ENCODE peak calls at places on chromosomes 16 and 17, in seven cellular contexts. J is mammary epithelial cell, Y is left ventricle myocardium inferior, W is transverse colon, D is adrenal gland, C is pancreas, B is caudate nucleus. T is an unnamed sample.

GRCh38 chr17:3411070-3411469 is at the start of gene OR3A3:
- DNase-seq in J (no peak), Y (no peak), W (no peak), D (no peak), C (no peak), B (no peak), T (no peak)

GRCh38 chr17:33124871-33125551 is 133.4 kb downstream of the SPACA3 start:
- DNase-seq in J (no peak), Y (no peak), W (no peak), D (no peak), C (no peak), B (no peak), T (no peak)

GRCh38 chr17:45050680-45051059 is 762 bp downstream of the DCAKD start:
- DNase-seq in J (peak; percentile 65), Y (no peak), W (peak; percentile 33), D (no peak), C (no peak), B (no peak), T (no peak)

GRCh38 chr16:68365167-68365817 is 54.5 kb downstream of the PRMT7 start:
- DNase-seq in J (no peak), Y (peak; percentile 41), W (peak; percentile 56), D (no peak), C (no peak), B (no peak), T (no peak)

GRCh38 chr17:60169921-60170817 is 20.4 kb downstream of the CA4 start:
- DNase-seq in J (peak; percentile 9), Y (peak; percentile 67), W (peak; percentile 86), D (no peak), C (no peak), B (no peak), T (peak; percentile 78)

GRCh38 chr16:75550211-75550662 is 5.8 kb downstream of the TMEM231 start:
- DNase-seq in J (peak; percentile 88), Y (no peak), W (peak; percentile 72), D (peak; percentile 32), C (no peak), B (peak; percentile 24), T (peak; percentile 28)

GRCh38 chr17:82534401-82534812 is 14.9 kb downstream of the FOXK2 start:
- DNase-seq in J (peak; percentile 43), Y (no peak), W (no peak), D (no peak), C (no peak), B (no peak), T (no peak)

GRCh38 chr16:71205482-71206131 is 24.9 kb downstream of the HYDIN start:
- DNase-seq in J (no peak), Y (peak; percentile 42), W (no peak), D (no peak), C (peak; percentile 56), B (no peak), T (peak; percentile 68)

GRCh38 chr16:29958756-29959155 is 3.1 kb upstream of the TMEM219 start:
- DNase-seq in J (no peak), Y (no peak), W (no peak), D (no peak), C (no peak), B (no peak), T (no peak)

GRCh38 chr17:8944748-8945147 is 20.8 kb downstream of the PIK3R5 start:
- DNase-seq in J (no peak), Y (no peak), W (no peak), D (no peak), C (no peak), B (no peak), T (no peak)

GRCh38 chr16:1108299-1109252 is 12.5 kb upstream of the C1QTNF8 start:
- DNase-seq in J (no peak), Y (peak; percentile 48), W (peak; percentile 55), D (peak; percentile 90), C (peak; percentile 91), B (peak; percentile 19), T (peak; percentile 85)

GRCh38 chr17:38617074-38617860 is 11.5 kb upstream of the SRCIN1 start:
- DNase-seq in J (no peak), Y (no peak), W (no peak), D (no peak), C (no peak), B (no peak), T (no peak)

GRCh38 chr16:88856122-88856827 is 472 bp downstream of the GALNS start:
- DNase-seq in J (no peak), Y (no peak), W (peak; percentile 20), D (peak; percentile 43), C (peak; percentile 68), B (peak; percentile 13), T (peak; percentile 44)

GRCh38 chr17:34579017-34579946 is at the start of gene TMEM132E:
- DNase-seq in J (peak; percentile 4), Y (peak; percentile 37), W (peak; percentile 13), D (peak; percentile 31), C (peak; percentile 39), B (peak; percentile 71), T (peak; percentile 54)

GRCh38 chr17:74325743-74326379 is at the start of gene KIF19:
- DNase-seq in J (no peak), Y (peak; percentile 56), W (peak; percentile 67), D (no peak), C (no peak), B (peak; percentile 22), T (peak; percentile 62)

GRCh38 chr16:57366544-57367040 is 5.7 kb upstream of the CX3CL1 start:
- DNase-seq in J (no peak), Y (no peak), W (no peak), D (no peak), C (no peak), B (no peak), T (no peak)

GRCh38 chr16:67456383-67457140 is 24.4 kb downstream of the ATP6V0D1 start:
- DNase-seq in J (peak; percentile 31), Y (peak; percentile 72), W (peak; percentile 83), D (peak; percentile 71), C (peak; percentile 80), B (no peak), T (peak; percentile 87)

GRCh38 chr17:78458739-78459335 is 80.4 kb downstream of the PGS1 start:
- DNase-seq in J (no peak), Y (no peak), W (no peak), D (no peak), C (no peak), B (peak; percentile 87), T (peak; percentile 57)

GRCh38 chr16:70159355-70160348 is 13.9 kb upstream of the CLEC18C start:
- DNase-seq in J (no peak), Y (no peak), W (no peak), D (no peak), C (no peak), B (no peak), T (no peak)

GRCh38 chr17:17191961-17192381 is 14.2 kb downstream of the PLD6 start:
- DNase-seq in J (no peak), Y (no peak), W (no peak), D (no peak), C (no peak), B (no peak), T (no peak)

GRCh38 chr17:50027639-50028206 is 28.2 kb upstream of the ITGA3 start:
- DNase-seq in J (peak; percentile 99), Y (peak; percentile 55), W (peak; percentile 58), D (peak; percentile 91), C (no peak), B (no peak), T (peak; percentile 86)

GRCh38 chr17:76524598-76525512 is 12.7 kb downstream of the CYGB start:
- DNase-seq in J (no peak), Y (peak; percentile 81), W (peak; percentile 43), D (peak; percentile 91), C (peak; percentile 82), B (no peak), T (peak; percentile 79)

GRCh38 chr17:65629234-65629690 is 67.8 kb upstream of the AXIN2 start:
- DNase-seq in J (no peak), Y (no peak), W (no peak), D (no peak), C (no peak), B (no peak), T (no peak)

GRCh38 chr17:35432176-35433074 is at the start of gene SLFN12:
- DNase-seq in J (peak; percentile 50), Y (peak; percentile 45), W (peak; percentile 43), D (peak; percentile 76), C (no peak), B (no peak), T (peak; percentile 76)

GRCh38 chr16:85275533-85276249 is 163.4 kb upstream of the CIBAR2 start:
- DNase-seq in J (peak; percentile 32), Y (peak; percentile 61), W (peak; percentile 75), D (peak; percentile 82), C (peak; percentile 80), B (peak; percentile 66), T (peak; percentile 90)

GRCh38 chr17:77145635-77146632 is 5.2 kb downstream of the SEC14L1 start:
- DNase-seq in J (no peak), Y (peak; percentile 60), W (peak; percentile 67), D (peak; percentile 94), C (peak; percentile 69), B (peak; percentile 38), T (peak; percentile 83)

GRCh38 chr17:43737722-43738121 is 20.9 kb downstream of the SOST start:
- DNase-seq in J (no peak), Y (no peak), W (no peak), D (no peak), C (no peak), B (no peak), T (no peak)

GRCh38 chr17:78550464-78550863 is 26.7 kb downstream of the DNAH17 start:
- DNase-seq in J (no peak), Y (no peak), W (no peak), D (no peak), C (no peak), B (no peak), T (no peak)

GRCh38 chr16:71479420-71479819 is 9.7 kb downstream of the ZNF19 start:
- DNase-seq in J (no peak), Y (no peak), W (peak; percentile 10), D (peak; percentile 36), C (no peak), B (no peak), T (no peak)

DNA sequence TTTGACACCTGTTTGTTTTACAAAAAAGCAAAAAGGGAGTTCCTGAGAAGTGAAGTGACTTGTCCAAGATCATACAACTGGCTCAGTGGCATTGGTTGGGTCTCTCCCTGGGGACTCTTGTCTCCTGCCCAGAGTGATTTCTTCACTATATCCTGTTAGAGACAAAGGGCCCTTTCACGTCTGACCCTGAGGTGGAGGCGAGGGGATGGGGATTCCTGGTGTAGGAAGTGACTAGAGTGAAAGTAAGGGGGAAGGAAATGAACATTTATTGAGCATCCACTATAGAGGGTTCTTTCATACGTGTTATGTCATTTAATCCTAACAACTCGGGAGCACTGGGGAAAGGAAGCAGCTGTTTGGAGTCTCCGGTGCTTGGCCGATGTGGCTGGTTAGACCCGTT is 9.0 kb downstream of the ITGB3 start:
- DNase-seq in J (no peak), Y (no peak), W (no peak), D (no peak), C (no peak), B (no peak), T (no peak)
- H3K27ac ChIP-seq in J (no peak overlapping the region), Y (no peak overlapping the region), W (no peak overlapping the region), D (no peak overlapping the region), C (no peak overlapping the region), B (no peak overlapping the region), T (no peak overlapping the region)

GRCh38 chr17:48505788-48506187 is 25.0 kb downstream of the HOXB1 start:
- DNase-seq in J (peak; percentile 82), Y (no peak), W (no peak), D (peak; percentile 63), C (no peak), B (no peak), T (no peak)
- H3K27ac ChIP-seq in J (no peak overlapping the region), Y (no peak overlapping the region), W (no peak overlapping the region), D (no peak overlapping the region), C (no peak overlapping the region), B (no peak overlapping the region), T (no peak overlapping the region)

GRCh38 chr17:68292689-68293040 is 1.4 kb downstream of the ARSG start:
- DNase-seq in J (no peak), Y (no peak), W (no peak), D (no peak), C (no peak), B (no peak), T (no peak)
- H3K27ac ChIP-seq in J (no peak overlapping the region), Y (no peak overlapping the region), W (peak overlapping the region; percentile 73), D (no peak overlapping the region), C (no peak overlapping the region), B (peak overlapping the region; percentile 18), T (no peak overlapping the region)

GRCh38 chr16:5450435-5451104 is 353.0 kb upstream of the EEF2KMT start:
- DNase-seq in J (no peak), Y (no peak), W (no peak), D (no peak), C (no peak), B (no peak), T (no peak)
- H3K27ac ChIP-seq in J (no peak overlapping the region), Y (no peak overlapping the region), W (no peak overlapping the region), D (no peak overlapping the region), C (no peak overlapping the region), B (no peak overlapping the region), T (no peak overlapping the region)